ENCODE peak calls at places on chromosomes 6 and 20, in four cellular contexts. M is B cell, G is transverse colon, B is A549. A is an unnamed sample.

GRCh38 chr20:568865-569415 is 25.4 kb upstream of the CSNK2A1 start:
- DNase-seq in B (no peak), G (no peak), M (no peak), A (no peak)

GRCh38 chr6:169851641-169852503 is 100.5 kb downstream of the ERMARD start:
- DNase-seq in B (no peak), G (no peak), M (no peak), A (peak; percentile 36)

GRCh38 chr6:81515562-81516453 is 236.7 kb downstream of the TENT5A start:
- DNase-seq in M (no peak), B (no peak), G (no peak), A (no peak)

GRCh38 chr6:2021713-2022125 is 223.7 kb downstream of the GMDS start:
- DNase-seq in B (no peak), G (peak; percentile 84), M (no peak), A (no peak)

GRCh38 chr6:71412559-71412958 is 123.9 kb downstream of the OGFRL1 start:
- DNase-seq in B (no peak), G (no peak), M (no peak), A (no peak)

GRCh38 chr6:28803337-28803709 is 120.5 kb downstream of the TRIM27 start:
- DNase-seq in G (no peak), M (no peak), B (no peak), A (no peak)

GRCh38 chr6:42050897-42051653 is 751 bp downstream of the TAF8 start:
- DNase-seq in B (no peak), M (no peak), G (no peak), A (no peak)

GRCh38 chr6:127716425-127716930 is 139.5 kb downstream of the C6orf58 start:
- DNase-seq in M (no peak), B (no peak), G (no peak), A (no peak)

GRCh38 chr20:12047838-12048432 is 130.2 kb downstream of the BTBD3 start:
- DNase-seq in B (no peak), G (no peak), M (no peak), A (no peak)

GRCh38 chr6:40573221-40573620 is 13.9 kb downstream of the LRFN2 start:
- DNase-seq in G (no peak), B (no peak), M (no peak), A (no peak)

GRCh38 chr20:4830696-4831095 is 109.0 kb downstream of the PRND start:
- DNase-seq in M (no peak), B (no peak), G (no peak), A (no peak)

GRCh38 chr6:133198725-133199124 is 42.4 kb upstream of the EYA4 start:
- DNase-seq in M (no peak), B (no peak), G (no peak), A (no peak)

GRCh38 chr6:16168858-16169257 is 40.0 kb downstream of the MYLIP start:
- DNase-seq in M (peak; percentile 35), B (no peak), G (no peak), A (peak; percentile 26)

GRCh38 chr6:137236581-137237355 is 17.6 kb upstream of the IFNGR1 start:
- DNase-seq in B (no peak), G (no peak), M (no peak), A (no peak)

GRCh38 chr6:35599761-35600658 is 87.3 kb upstream of the TULP1 start:
- DNase-seq in B (no peak), M (no peak), G (no peak), A (no peak)

GRCh38 chr20:44734938-44735337 is 10.7 kb upstream of the KCNK15 start:
- DNase-seq in M (no peak), G (no peak), B (peak; percentile 63), A (peak; percentile 32)

GRCh38 chr6:90397929-90398674 is 101.5 kb upstream of the BACH2 start:
- DNase-seq in B (no peak), G (no peak), M (peak; percentile 54), A (no peak)

GRCh38 chr6:90574610-90575009 is 12.3 kb downstream of the MAP3K7 start:
- DNase-seq in B (no peak), G (no peak), M (no peak), A (no peak)

GRCh38 chr20:49886571-49887203 is 28.6 kb downstream of the SPATA2 start:
- DNase-seq in M (no peak), G (no peak), B (no peak), A (no peak)

GRCh38 chr6:125095501-125096301 is 57.9 kb upstream of the TPD52L1 start:
- DNase-seq in M (no peak), G (no peak), B (no peak), A (no peak)

GRCh38 chr20:47743671-47744070 is 41.6 kb downstream of the SULF2 start:
- DNase-seq in B (no peak), G (no peak), M (no peak), A (no peak)

GRCh38 chr6:134714679-134715078 is 235.2 kb downstream of the ALDH8A1 start:
- DNase-seq in B (no peak), M (no peak), G (no peak), A (no peak)

GRCh38 chr6:143971453-143971852 is 36.6 kb downstream of the PLAGL1 start:
- DNase-seq in B (no peak), G (no peak), M (no peak), A (no peak)

GRCh38 chr6:36596359-36596758 is 2.2 kb downstream of the SRSF3 start:
- DNase-seq in B (no peak), M (no peak), G (peak; percentile 3), A (no peak)

GRCh38 chr6:85450578-85450884 is 648 bp downstream of the NT5E start:
- DNase-seq in G (no peak), M (no peak), B (no peak), A (no peak)

GRCh38 chr6:4103929-4104328 is 25.0 kb upstream of the FAM217A start:
- DNase-seq in B (no peak), M (no peak), G (no peak), A (no peak)

GRCh38 chr6:157227202-157228166 is 95.8 kb downstream of the TMEM242 start:
- DNase-seq in B (peak; percentile 27), G (no peak), M (no peak), A (no peak)

GRCh38 chr6:125170376-125170775 is 16.8 kb downstream of the TPD52L1 start:
- DNase-seq in G (no peak), B (no peak), M (no peak), A (no peak)

GRCh38 chr6:41367700-41368099 is 32.3 kb downstream of the NCR2 start:
- DNase-seq in B (peak; percentile 59), G (peak; percentile 33), M (no peak), A (peak; percentile 77)

GRCh38 chr6:165627366-165627765 is 35.7 kb downstream of the PDE10A start:
- DNase-seq in G (no peak), M (no peak), B (no peak), A (no peak)

GRCh38 chr6:37141291-37142046 is 28.5 kb upstream of the PIM1 start:
- DNase-seq in M (no peak), G (no peak), B (no peak), A (no peak)

GRCh38 chr6:42406296-42407280 is 45.1 kb downstream of the TRERF1 start:
- DNase-seq in M (no peak), B (no peak), G (no peak), A (no peak)

GRCh38 chr6:109523478-109523877 is 40.5 kb upstream of the ZBTB24 start:
- DNase-seq in B (no peak), M (no peak), G (no peak), A (no peak)

GRCh38 chr6:109526905-109527628 is 44.0 kb upstream of the ZBTB24 start:
- DNase-seq in B (peak; percentile 33), G (peak; percentile 22), M (peak; percentile 74), A (peak; percentile 66)

GRCh38 chr6:109524129-109524528 is 41.1 kb upstream of the ZBTB24 start:
- DNase-seq in G (no peak), B (no peak), M (no peak), A (no peak)

GRCh38 chr6:109531446-109531845 is 48.4 kb upstream of the ZBTB24 start:
- DNase-seq in G (no peak), M (no peak), B (no peak), A (no peak)

GRCh38 chr6:109527989-109528388 is 45.0 kb upstream of the ZBTB24 start:
- DNase-seq in G (no peak), M (no peak), B (peak; percentile 10), A (no peak)
- TF ChIP-seq CTCF in G (no peak), M (no peak), B (no peak), A (peak; percentile 41)

GRCh38 chr6:12355354-12355753 is 65.2 kb downstream of the EDN1 start:
- DNase-seq in M (no peak), B (no peak), G (no peak), A (no peak)
- TF ChIP-seq CTCF in M (no peak), B (no peak), G (no peak), A (no peak)

DNA sequence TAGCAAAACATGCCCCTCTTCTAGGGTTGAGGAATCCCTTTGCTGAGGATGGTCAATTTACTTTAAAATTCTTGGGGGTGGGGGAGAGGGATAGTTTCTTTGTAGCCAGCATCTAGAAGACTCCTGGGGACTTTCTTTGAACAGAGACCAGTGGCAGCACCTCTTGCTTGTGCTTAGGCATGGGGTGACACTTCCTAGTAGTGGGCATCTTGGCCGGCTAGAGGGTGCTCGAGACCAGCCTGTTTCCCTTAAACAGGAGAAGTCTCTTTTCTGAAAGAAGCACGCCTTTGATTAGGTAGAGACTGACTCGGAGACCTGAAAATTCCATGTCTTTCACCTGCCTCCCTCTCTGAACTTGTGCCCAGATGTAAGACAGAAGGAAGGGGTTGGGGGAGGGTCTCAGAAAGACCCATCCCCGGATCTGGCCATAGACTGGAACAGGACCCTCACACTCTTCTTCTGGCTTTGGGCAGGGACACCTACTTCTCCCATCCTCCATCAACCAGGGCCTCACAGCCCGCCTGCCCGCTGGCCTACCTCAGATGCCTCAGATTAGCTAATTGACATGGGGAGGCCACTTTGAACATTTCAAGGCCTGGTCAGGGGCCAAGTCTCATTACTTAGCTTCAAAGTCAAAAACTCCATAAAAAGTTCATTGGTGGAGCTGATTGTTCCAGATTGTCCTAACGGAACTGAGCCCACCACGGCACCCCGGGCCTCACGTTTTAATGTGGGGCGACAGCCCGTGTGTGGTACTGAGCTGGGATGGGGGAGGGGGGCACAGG is 172.2 kb downstream of the CDC5L start:
- DNase-seq in B (no peak), M (no peak), G (no peak), A (no peak)
- TF ChIP-seq CTCF in B (no peak), M (no peak), G (no peak), A (no peak)

GRCh38 chr6:149860834-149861602 is 3.1 kb downstream of the LRP11 start:
- DNase-seq in M (no peak), B (no peak), G (no peak), A (no peak)
- TF ChIP-seq CTCF in M (no peak), B (peak; percentile 12), G (no peak), A (no peak)

GRCh38 chr6:160299559-160299958 is 40.9 kb upstream of the SLC22A2 start:
- DNase-seq in B (no peak), M (no peak), G (no peak), A (no peak)

GRCh38 chr6:160293844-160294243 is 35.2 kb upstream of the SLC22A2 start:
- DNase-seq in B (no peak), G (peak; percentile 31), M (no peak), A (no peak)

GRCh38 chr6:160301341-160301740 is 42.7 kb upstream of the SLC22A2 start:
- DNase-seq in G (no peak), B (no peak), M (no peak), A (no peak)

GRCh38 chr6:160300076-160300695 is 41.6 kb upstream of the SLC22A2 start:
- DNase-seq in M (no peak), G (peak; percentile 88), B (no peak), A (no peak)

DNA sequence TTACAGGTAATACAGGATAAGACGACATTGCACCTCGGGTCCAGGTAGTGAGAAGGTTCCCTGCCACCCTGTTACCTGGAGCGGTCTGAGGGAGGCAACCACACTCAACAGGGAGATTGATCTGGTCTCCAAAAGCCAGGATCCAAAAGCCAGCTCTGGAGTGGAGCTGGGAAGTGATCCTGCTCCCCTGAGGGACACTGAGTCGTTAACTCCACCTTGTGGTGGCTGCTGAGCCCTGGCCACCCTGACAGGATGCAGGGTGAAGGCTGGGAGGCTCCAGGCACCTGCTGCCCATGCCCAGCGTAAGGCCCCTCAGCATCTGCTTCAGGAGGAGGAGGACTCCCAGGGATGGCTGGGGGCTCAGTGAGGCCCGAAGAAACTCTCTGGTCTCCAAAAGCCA is 38.7 kb upstream of the SLC22A2 start:
- DNase-seq in B (no peak), G (peak; percentile 47), M (no peak), A (no peak)
- TF ChIP-seq CTCF in B (no peak), G (peak; percentile 27), M (no peak), A (no peak)

A was measured in endothelial cell.